ENCODE peak calls at places on chromosomes 12 and 14, in nine cellular contexts. Z, X, N, T, F, S, A, K and W are unnamed samples.

GRCh38 chr12:53454710-53455109 is 2.8 kb downstream of the PCBP2 start:
- DNase-seq in Z (no peak), X (no peak), N (no peak), T (no peak), F (no peak), S (peak; percentile 58), A (no peak), K (peak; percentile 38), W (peak; percentile 28)

GRCh38 chr14:23021479-23021878 is 11.5 kb upstream of the C14orf93 start:
- DNase-seq in Z (no peak), X (no peak), N (no peak), T (no peak), F (no peak), S (no peak), A (no peak), K (no peak), W (no peak)

GRCh38 chr12:109997393-109997792 is 1.2 kb upstream of the GIT2 start:
- DNase-seq in Z (no peak), X (no peak), N (no peak), T (no peak), F (no peak), S (no peak), A (no peak), K (no peak), W (no peak)

GRCh38 chr14:58777541-58777979 is 139.8 kb downstream of the DACT1 start:
- DNase-seq in Z (no peak), X (no peak), N (no peak), T (no peak), F (no peak), S (no peak), A (no peak), K (no peak), W (peak; percentile 18)

GRCh38 chr12:65649126-65649525 is 175.2 kb upstream of the HMGA2 start:
- DNase-seq in Z (no peak), X (no peak), N (peak; percentile 98), T (peak; percentile 98), F (no peak), S (no peak), A (peak; percentile 99), K (no peak), W (no peak)

GRCh38 chr14:100955201-100955600 is 51.7 kb upstream of the RTL1 start:
- DNase-seq in Z (no peak), X (no peak), N (peak; percentile 79), T (no peak), F (no peak), S (no peak), A (peak; percentile 41), K (no peak), W (no peak)

GRCh38 chr12:26620907-26621306 is 212.1 kb downstream of the ITPR2 start:
- DNase-seq in Z (no peak), X (no peak), N (no peak), T (no peak), F (no peak), S (no peak), A (no peak), K (no peak), W (no peak)

GRCh38 chr12:22266101-22266500 is 68.4 kb downstream of the ST8SIA1 start:
- DNase-seq in Z (no peak), X (no peak), N (no peak), T (no peak), F (no peak), S (no peak), A (peak; percentile 10), K (no peak), W (no peak)

GRCh38 chr12:25581067-25581466 is 28.0 kb upstream of the LMNTD1 start:
- DNase-seq in Z (no peak), X (no peak), N (no peak), T (no peak), F (no peak), S (no peak), A (no peak), K (no peak), W (no peak)

GRCh38 chr14:31154956-31155355 is 52.6 kb downstream of the HECTD1 start:
- DNase-seq in Z (no peak), X (no peak), N (peak; percentile 63), T (peak; percentile 34), F (no peak), S (no peak), A (peak; percentile 25), K (no peak), W (no peak)

GRCh38 chr12:121949643-121950397 is 31.4 kb downstream of the CFAP251 start:
- DNase-seq in Z (peak; percentile 62), X (no peak), N (peak; percentile 30), T (no peak), F (no peak), S (no peak), A (peak; percentile 57), K (no peak), W (no peak)

GRCh38 chr14:50667491-50668007 is 557 bp downstream of the SAV1 start:
- DNase-seq in Z (peak; percentile 53), X (peak; percentile 74), N (no peak), T (no peak), F (peak; percentile 67), S (peak; percentile 48), A (peak; percentile 46), K (peak; percentile 35), W (no peak)

GRCh38 chr12:50986961-50987737 is 34.8 kb downstream of the HIGD1C start:
- DNase-seq in Z (peak; percentile 83), X (peak; percentile 83), N (peak; percentile 75), T (peak; percentile 15), F (peak; percentile 72), S (peak; percentile 44), A (peak; percentile 64), K (peak; percentile 81), W (peak; percentile 50)

GRCh38 chr14:74946659-74947281 is 8.6 kb downstream of the PGF start:
- DNase-seq in Z (no peak), X (no peak), N (no peak), T (no peak), F (no peak), S (peak; percentile 75), A (no peak), K (no peak), W (no peak)

GRCh38 chr14:97218336-97218712 is 421.1 kb downstream of the VRK1 start:
- DNase-seq in Z (no peak), X (peak; percentile 77), N (no peak), T (no peak), F (no peak), S (no peak), A (no peak), K (no peak), W (peak; percentile 40)

GRCh38 chr14:97219356-97220017 is 422.3 kb downstream of the VRK1 start:
- DNase-seq in Z (no peak), X (peak; percentile 21), N (no peak), T (no peak), F (no peak), S (peak; percentile 10), A (no peak), K (no peak), W (no peak)

GRCh38 chr14:97215263-97215969 is 418.2 kb downstream of the VRK1 start:
- DNase-seq in Z (no peak), X (no peak), N (no peak), T (no peak), F (no peak), S (no peak), A (no peak), K (no peak), W (no peak)

GRCh38 chr14:97218713-97219355 is 421.7 kb downstream of the VRK1 start:
- DNase-seq in Z (peak; percentile 16), X (peak; percentile 77), N (peak; percentile 12), T (no peak), F (no peak), S (peak; percentile 19), A (no peak), K (no peak), W (peak; percentile 79)

GRCh38 chr14:97217094-97217885 is 420.1 kb downstream of the VRK1 start:
- DNase-seq in Z (no peak), X (peak; percentile 55), N (no peak), T (no peak), F (no peak), S (no peak), A (no peak), K (no peak), W (no peak)
- TF ChIP-seq EZH2phosphoT487 in Z (no peak), X (no peak), N (no peak), T (no peak), F (no peak), S (no peak), A (no peak), K (no peak), W (no peak)

GRCh38 chr14:66403183-66403582 is 83.0 kb upstream of the CCDC196 start:
- DNase-seq in Z (peak; percentile 44), X (peak; percentile 52), N (peak; percentile 56), T (no peak), F (peak; percentile 34), S (no peak), A (peak; percentile 70), K (peak; percentile 45), W (peak; percentile 13)
- H3K4me2 ChIP-seq in Z (no peak overlapping the region), X (no peak overlapping the region), N (no peak overlapping the region), T (no peak overlapping the region), F (no peak overlapping the region), S (no peak overlapping the region), A (peak overlapping the region; percentile 44), K (peak overlapping the region; percentile 27), W (no peak overlapping the region)

DNA sequence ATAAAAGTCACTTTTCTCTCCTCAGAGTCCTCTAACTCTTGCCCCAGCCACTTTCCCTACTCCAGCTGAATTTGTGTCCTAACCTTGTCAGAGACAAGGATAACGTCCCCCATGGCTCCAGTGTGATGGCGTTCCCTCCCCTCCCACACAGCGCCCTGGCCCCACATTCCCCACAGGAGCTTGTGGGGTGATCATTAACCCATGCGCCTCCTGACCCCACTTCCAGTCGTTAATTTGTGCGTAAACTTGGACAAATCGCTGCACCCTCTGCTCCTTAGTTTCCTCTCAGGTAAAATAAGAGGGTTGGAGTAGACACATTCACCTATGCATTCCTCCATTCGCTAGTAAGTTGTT is 22.9 kb upstream of the BCDIN3D start:
- DNase-seq in Z (no peak), X (no peak), N (no peak), T (no peak), F (no peak), S (no peak), A (no peak), K (no peak), W (no peak)
- TF ChIP-seq EZH2phosphoT487 in Z (no peak), X (no peak), N (no peak), T (no peak), F (no peak), S (no peak), A (no peak), K (no peak), W (no peak)

DNA sequence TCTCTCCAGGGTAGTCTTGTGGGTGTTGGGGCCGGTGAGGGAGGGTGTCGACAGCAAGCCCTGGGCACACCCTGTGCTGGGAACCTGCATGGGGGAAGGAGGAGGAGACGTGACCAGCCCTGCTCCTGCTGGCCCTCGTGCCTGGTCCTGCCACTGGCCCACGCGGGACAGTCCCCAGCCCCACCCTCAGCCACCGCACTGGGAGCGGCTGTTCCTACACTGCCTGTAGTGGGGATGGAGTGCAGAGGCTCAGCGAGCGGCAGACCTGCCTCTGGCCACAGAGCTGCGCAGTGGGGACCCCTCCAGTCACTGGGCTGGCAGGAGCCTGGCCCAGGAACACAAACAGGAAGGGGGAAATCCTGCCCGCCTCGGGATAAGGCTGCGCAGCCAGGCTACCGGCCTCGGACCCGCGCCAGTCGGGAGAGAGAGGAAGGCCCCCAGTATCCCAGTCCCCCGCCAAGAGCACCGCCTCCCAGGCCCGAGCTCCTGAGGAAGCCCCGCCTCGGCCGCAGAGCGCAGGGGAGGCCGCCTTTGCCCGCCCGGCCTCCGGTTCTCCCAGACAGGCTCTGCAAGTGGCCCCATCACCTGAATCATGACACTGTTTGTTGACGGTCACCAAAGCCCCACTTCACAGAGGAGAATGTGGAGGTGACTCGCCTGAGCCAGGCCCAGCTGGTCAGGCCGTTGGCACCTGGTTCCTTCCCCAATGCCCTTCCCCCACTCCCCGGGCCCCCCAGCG is 10.6 kb downstream of the AHNAK2 start:
- DNase-seq in Z (peak; percentile 65), X (peak; percentile 65), N (peak; percentile 66), T (no peak), F (no peak), S (peak; percentile 51), A (peak; percentile 70), K (no peak), W (peak; percentile 69)
- H3K4me2 ChIP-seq in Z (peak overlapping the region; percentile 74), X (peak overlapping the region; percentile 89), N (peak overlapping the region; percentile 83), T (peak overlapping the region; percentile 90), F (peak overlapping the region; percentile 68), S (peak overlapping the region; percentile 90), A (peak overlapping the region; percentile 87), K (no peak overlapping the region), W (peak overlapping the region; percentile 77)